ENCODE peak calls at places on chromosomes 11 and 22, in four cellular contexts. M is K562, E is HepG2, F is GM12878. V is an unnamed sample.

GRCh38 chr22:17808688-17809403 is 34.6 kb upstream of the BID start:
- DNase-seq in F (no peak), E (no peak), M (no peak), V (no peak)

GRCh38 chr11:110290591-110291334 is 5.7 kb downstream of the RDX start:
- DNase-seq in E (peak; percentile 31), M (no peak), F (no peak), V (no peak)

GRCh38 chr22:22088658-22089458 is 106.3 kb upstream of the TOP3B start:
- DNase-seq in E (no peak), F (no peak), M (no peak), V (no peak)

GRCh38 chr11:17522655-17523054 is 21.6 kb downstream of the USH1C start:
- DNase-seq in M (no peak), E (no peak), F (no peak), V (no peak)

GRCh38 chr22:44686873-44687600 is 15.0 kb upstream of the PRR5 start:
- DNase-seq in M (no peak), F (no peak), E (peak; percentile 52), V (no peak)

GRCh38 chr11:33013706-33014105 is 2.0 kb upstream of the DEPDC7 start:
- DNase-seq in F (no peak), E (peak; percentile 10), M (no peak), V (no peak)

GRCh38 chr11:122817121-122817520 is 21.2 kb upstream of the CRTAM start:
- DNase-seq in E (no peak), F (no peak), M (no peak), V (no peak)

GRCh38 chr22:46514592-46515207 is 22.7 kb downstream of the CELSR1 start:
- DNase-seq in E (no peak), M (no peak), F (no peak), V (no peak)

GRCh38 chr22:37401401-37401859 is 25.8 kb downstream of the ELFN2 start:
- DNase-seq in M (no peak), E (no peak), F (no peak), V (no peak)

GRCh38 chr11:122100222-122101080 is 15.6 kb downstream of the BLID start:
- DNase-seq in F (no peak), M (no peak), E (no peak), V (no peak)

GRCh38 chr11:7600205-7600775 is 73.0 kb downstream of the CYB5R2 start:
- DNase-seq in F (no peak), E (peak; percentile 89), M (no peak), V (no peak)

GRCh38 chr22:45455621-45456020 is 42.1 kb downstream of the RIBC2 start:
- DNase-seq in F (no peak), M (no peak), E (no peak), V (no peak)

GRCh38 chr11:8061555-8062428 is 19.2 kb upstream of the TUB start:
- DNase-seq in M (no peak), E (no peak), F (no peak), V (no peak)

GRCh38 chr11:85875505-85875904 is 20.3 kb downstream of the CCDC83 start:
- DNase-seq in F (no peak), M (no peak), E (no peak), V (no peak)

GRCh38 chr11:20031155-20032001 is 128.9 kb downstream of the DBX1 start:
- DNase-seq in E (peak; percentile 87), F (no peak), M (no peak), V (no peak)

GRCh38 chr22:32590556-32590955 is 115.9 kb downstream of the FBXO7 start:
- DNase-seq in E (no peak), F (no peak), M (no peak), V (no peak)

GRCh38 chr11:2989551-2989950 is 2.6 kb downstream of the NAP1L4 start:
- DNase-seq in E (no peak), M (no peak), F (no peak), V (no peak)

GRCh38 chr11:121716060-121716459 is 263.3 kb upstream of the SORL1-AS1 start:
- DNase-seq in E (no peak), F (no peak), M (no peak), V (no peak)

GRCh38 chr11:131717616-131718015 is 347.2 kb downstream of the NTM start:
- DNase-seq in E (no peak), M (no peak), F (no peak), V (no peak)

DNA sequence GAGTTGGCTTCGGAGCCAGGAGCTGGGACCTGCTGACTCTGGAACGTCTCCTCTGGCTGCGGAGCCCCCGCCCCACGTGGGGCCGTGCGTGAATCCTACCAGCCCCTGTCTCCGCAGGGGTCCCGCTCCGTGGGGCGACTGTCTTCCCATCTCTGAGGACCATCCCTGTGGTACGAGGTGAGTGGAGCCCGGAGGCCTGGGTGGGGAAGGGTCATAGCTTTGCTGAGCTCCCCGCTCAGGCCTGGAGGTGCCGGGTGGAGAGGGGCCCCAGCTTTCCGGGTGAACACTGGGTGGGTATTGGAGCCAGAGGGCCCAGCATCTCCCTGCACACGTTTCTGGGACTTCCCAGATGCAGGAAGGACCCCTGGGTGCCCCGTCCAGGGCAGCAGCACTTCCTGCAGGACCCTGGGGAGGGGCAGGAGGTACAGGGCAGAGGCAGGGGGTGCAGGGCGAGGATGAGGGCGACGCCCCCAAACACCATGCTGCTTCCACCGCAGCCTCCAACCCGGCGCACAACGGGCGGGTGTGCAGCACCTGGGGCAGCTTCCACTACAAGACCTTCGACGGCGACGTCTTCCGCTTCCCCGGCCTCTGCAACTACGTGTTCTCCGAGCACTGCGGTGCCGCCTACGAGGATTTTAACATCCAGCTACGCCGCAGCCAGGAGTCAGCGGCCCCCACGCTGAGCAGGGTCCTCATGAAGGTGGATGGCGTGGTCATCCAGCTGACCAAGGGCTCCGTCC is 3.8 kb downstream of the MUC5AC start:
- DNase-seq in M (no peak), E (no peak), F (no peak), V (no peak)
- TF ChIP-seq TARDBP in M (no peak), E (no peak), F (no peak), V (no peak)

GRCh38 chr22:41976070-41976901 is 7.0 kb downstream of the SEPTIN3 start:
- DNase-seq in F (no peak), E (no peak), M (peak; percentile 74), V (peak; percentile 71)
- TF ChIP-seq FOXM1 in F (no peak), E (no peak), M (no peak), V (no peak)

GRCh38 chr11:71240865-71241691 is 11.3 kb downstream of the SHANK2 start:
- DNase-seq in E (peak; percentile 93), M (no peak), F (peak; percentile 38), V (peak; percentile 27)
- TF ChIP-seq TARDBP in E (peak; percentile 83), M (no peak), F (no peak), V (no peak)

DNA sequence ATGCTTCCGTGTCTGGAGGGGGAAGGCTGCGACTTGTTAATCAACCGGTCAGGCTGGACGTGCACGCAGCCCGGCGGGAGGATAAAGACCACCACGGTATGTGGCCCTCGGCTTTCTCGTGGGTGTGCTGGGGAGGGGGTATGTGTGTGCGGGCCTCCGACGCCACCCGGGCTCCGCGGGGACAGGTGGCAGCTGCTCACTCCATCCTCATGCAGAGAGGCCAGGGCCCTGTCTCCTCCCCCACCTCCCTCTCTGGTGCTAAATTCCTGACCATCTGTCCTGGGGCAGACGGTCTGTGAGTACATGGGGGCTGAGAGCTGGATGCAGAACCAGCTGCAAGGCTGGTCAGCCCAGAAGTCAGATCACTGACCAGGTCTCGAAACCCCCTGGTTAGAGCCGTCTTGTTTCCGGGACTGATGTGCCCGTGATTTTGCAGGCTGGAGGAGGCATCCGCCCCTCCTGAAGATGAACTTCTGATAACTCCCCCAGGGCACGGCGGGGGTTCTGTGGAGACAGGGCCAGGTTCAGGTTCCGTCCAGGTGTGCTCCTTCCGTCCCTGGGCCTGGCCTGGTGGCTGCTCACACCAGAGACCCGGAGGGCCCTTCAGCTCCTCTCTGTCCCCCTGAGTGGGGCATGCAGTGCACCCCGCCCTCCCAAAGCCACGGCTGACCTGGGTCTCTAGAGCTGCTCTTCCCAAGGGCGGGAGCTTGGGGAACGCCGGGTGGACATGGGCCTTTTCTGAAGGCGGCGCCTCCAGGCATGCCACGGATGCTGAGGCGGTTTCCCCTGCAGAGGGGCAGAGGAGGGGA is 1119.7 kb downstream of the BRD1 start:
- DNase-seq in E (no peak), F (no peak), M (no peak), V (no peak)
- TF ChIP-seq FOXM1 in E (no peak), F (no peak), M (no peak), V (no peak)

GRCh38 chr11:75245356-75246005 is 4.9 kb downstream of the TPBGL start:
- DNase-seq in M (no peak), F (no peak), E (peak; percentile 24), V (no peak)
- TF ChIP-seq TARDBP in M (no peak), F (no peak), E (no peak), V (no peak)

GRCh38 chr22:39856588-39856987 is 37.0 kb downstream of the ENTHD1 start:
- DNase-seq in M (no peak), F (no peak), E (peak; percentile 39), V (no peak)
- TF ChIP-seq FOXM1 in M (no peak), F (no peak), E (no peak), V (no peak)

V was measured in HEK293T.